ENCODE peak calls at places on chromosomes 11 and 22, in five cellular contexts. One of them, this sample, is unnamed.

GRCh38 chr11:364991-365390 is 4.3 kb upstream of the B4GALNT4 start:
- DNase-seq in lower lobe of right lung: no peak
- DNase-seq in psoas muscle: no peak
- DNase-seq in tibial artery: no peak
- DNase-seq in adrenal gland: no peak
- DNase-seq in this sample: no peak

GRCh38 chr11:27319065-27319464 is 44.0 kb downstream of the CCDC34 start:
- DNase-seq in lower lobe of right lung: no peak
- DNase-seq in psoas muscle: no peak
- DNase-seq in tibial artery: no peak
- DNase-seq in adrenal gland: peak; percentile 16
- DNase-seq in this sample: no peak

GRCh38 chr11:101880208-101880607 is 34.6 kb upstream of the CEP126 start:
- DNase-seq in lower lobe of right lung: no peak
- DNase-seq in psoas muscle: no peak
- DNase-seq in tibial artery: no peak
- DNase-seq in adrenal gland: no peak
- DNase-seq in this sample: no peak

GRCh38 chr11:76664578-76665061 is 5.9 kb downstream of the LRRC32 start:
- DNase-seq in lower lobe of right lung: peak; percentile 40
- DNase-seq in psoas muscle: no peak
- DNase-seq in tibial artery: peak; percentile 22
- DNase-seq in adrenal gland: no peak
- DNase-seq in this sample: no peak

GRCh38 chr11:6626971-6627761 is 7.9 kb upstream of the TPP1 start:
- DNase-seq in lower lobe of right lung: no peak
- DNase-seq in psoas muscle: no peak
- DNase-seq in tibial artery: no peak
- DNase-seq in adrenal gland: no peak
- DNase-seq in this sample: no peak

GRCh38 chr22:50267591-50268390 is 2.4 kb downstream of the MAPK11 start:
- DNase-seq in lower lobe of right lung: peak; percentile 76
- DNase-seq in psoas muscle: peak; percentile 93
- DNase-seq in tibial artery: no peak
- DNase-seq in adrenal gland: peak; percentile 69
- DNase-seq in this sample: no peak

GRCh38 chr11:133898031-133898769 is 52.9 kb upstream of the SPATA19 start:
- DNase-seq in lower lobe of right lung: peak; percentile 1
- DNase-seq in psoas muscle: no peak
- DNase-seq in tibial artery: no peak
- DNase-seq in adrenal gland: no peak
- DNase-seq in this sample: no peak

GRCh38 chr22:49350441-49351121 is 477.1 kb downstream of the BRD1 start:
- DNase-seq in lower lobe of right lung: peak; percentile 41
- DNase-seq in psoas muscle: peak; percentile 13
- DNase-seq in tibial artery: no peak
- DNase-seq in adrenal gland: no peak
- DNase-seq in this sample: no peak

GRCh38 chr11:94849836-94850235 is 81.7 kb downstream of the AMOTL1 start:
- DNase-seq in lower lobe of right lung: no peak
- DNase-seq in psoas muscle: no peak
- DNase-seq in tibial artery: no peak
- DNase-seq in adrenal gland: no peak
- DNase-seq in this sample: no peak

GRCh38 chr22:29782061-29782845 is 15.1 kb downstream of the UQCR10 start:
- DNase-seq in lower lobe of right lung: peak; percentile 54
- DNase-seq in psoas muscle: peak; percentile 78
- DNase-seq in tibial artery: no peak
- DNase-seq in adrenal gland: peak; percentile 87
- DNase-seq in this sample: no peak

GRCh38 chr11:44709281-44709562 is 17.5 kb upstream of the TSPAN18 start:
- DNase-seq in lower lobe of right lung: no peak
- DNase-seq in psoas muscle: no peak
- DNase-seq in tibial artery: no peak
- DNase-seq in adrenal gland: peak; percentile 71
- DNase-seq in this sample: no peak

GRCh38 chr11:1055990-1056771 is 18.5 kb upstream of the MUC2 start:
- DNase-seq in lower lobe of right lung: peak; percentile 45
- DNase-seq in psoas muscle: peak; percentile 34
- DNase-seq in tibial artery: peak; percentile 15
- DNase-seq in adrenal gland: no peak
- DNase-seq in this sample: no peak

GRCh38 chr22:35486116-35486631 is 54.5 kb upstream of the RASD2 start:
- DNase-seq in lower lobe of right lung: no peak
- DNase-seq in psoas muscle: no peak
- DNase-seq in tibial artery: no peak
- DNase-seq in adrenal gland: no peak
- DNase-seq in this sample: no peak

GRCh38 chr11:63914896-63915681 is 1.9 kb downstream of the RCOR2 start:
- DNase-seq in lower lobe of right lung: no peak
- DNase-seq in psoas muscle: no peak
- DNase-seq in tibial artery: no peak
- DNase-seq in adrenal gland: no peak
- DNase-seq in this sample: no peak

GRCh38 chr11:63917685-63918523 is 940 bp upstream of the RCOR2 start:
- DNase-seq in lower lobe of right lung: no peak
- DNase-seq in psoas muscle: peak; percentile 88
- DNase-seq in tibial artery: peak; percentile 70
- DNase-seq in adrenal gland: peak; percentile 67
- DNase-seq in this sample: no peak

GRCh38 chr11:63916837-63917684 is at the start of gene RCOR2:
- DNase-seq in lower lobe of right lung: peak; percentile 76
- DNase-seq in psoas muscle: peak; percentile 88
- DNase-seq in tibial artery: peak; percentile 72
- DNase-seq in adrenal gland: peak; percentile 74
- DNase-seq in this sample: peak; percentile 69

GRCh38 chr11:63913866-63914830 is 2.8 kb downstream of the RCOR2 start:
- DNase-seq in lower lobe of right lung: no peak
- DNase-seq in psoas muscle: no peak
- DNase-seq in tibial artery: no peak
- DNase-seq in adrenal gland: no peak
- DNase-seq in this sample: no peak

GRCh38 chr11:63915961-63916836 is 765 bp downstream of the RCOR2 start:
- DNase-seq in lower lobe of right lung: no peak
- DNase-seq in psoas muscle: peak; percentile 77
- DNase-seq in tibial artery: no peak
- DNase-seq in adrenal gland: peak; percentile 45
- DNase-seq in this sample: no peak
- TF ChIP-seq CTCF in lower lobe of right lung: peak; percentile 47
- TF ChIP-seq CTCF in psoas muscle: peak; percentile 54
- TF ChIP-seq CTCF in tibial artery: peak; percentile 21
- TF ChIP-seq CTCF in adrenal gland: peak; percentile 41
- TF ChIP-seq CTCF in this sample: peak; percentile 54

GRCh38 chr11:63761870-63762661 is 6.5 kb downstream of the ZFTA start:
- DNase-seq in lower lobe of right lung: no peak
- DNase-seq in psoas muscle: peak; percentile 58
- DNase-seq in tibial artery: peak; percentile 32
- DNase-seq in adrenal gland: peak; percentile 18
- DNase-seq in this sample: no peak
- H3K4me3 ChIP-seq in lower lobe of right lung: peak overlapping the region; percentile 40
- H3K4me3 ChIP-seq in psoas muscle: peak overlapping the region; percentile 64
- H3K4me3 ChIP-seq in tibial artery: peak overlapping the region; percentile 55
- H3K4me3 ChIP-seq in adrenal gland: peak overlapping the region; percentile 43
- H3K4me3 ChIP-seq in this sample: no peak overlapping the region

GRCh38 chr11:114161486-114162250 is 102.2 kb downstream of the ZBTB16 start:
- DNase-seq in lower lobe of right lung: no peak
- DNase-seq in psoas muscle: peak; percentile 67
- DNase-seq in tibial artery: no peak
- DNase-seq in adrenal gland: no peak
- DNase-seq in this sample: no peak
- H3K27ac ChIP-seq in lower lobe of right lung: peak overlapping the region; percentile 97
- H3K27ac ChIP-seq in psoas muscle: peak overlapping the region; percentile 99
- H3K27ac ChIP-seq in tibial artery: peak overlapping the region; percentile 94
- H3K27ac ChIP-seq in adrenal gland: peak overlapping the region; percentile 98
- H3K27ac ChIP-seq in this sample: no peak overlapping the region

GRCh38 chr11:13970986-13971385 is 8.5 kb downstream of the SPON1 start:
- DNase-seq in lower lobe of right lung: no peak
- DNase-seq in psoas muscle: no peak
- DNase-seq in tibial artery: no peak
- DNase-seq in adrenal gland: no peak
- DNase-seq in this sample: no peak
- TF ChIP-seq CTCF in lower lobe of right lung: peak; percentile 35
- TF ChIP-seq CTCF in psoas muscle: no peak
- TF ChIP-seq CTCF in tibial artery: no peak
- TF ChIP-seq CTCF in adrenal gland: no peak
- TF ChIP-seq CTCF in this sample: peak; percentile 45

GRCh38 chr11:48005878-48006277 is 25.5 kb downstream of the PTPRJ start:
- DNase-seq in lower lobe of right lung: no peak
- DNase-seq in psoas muscle: no peak
- DNase-seq in tibial artery: no peak
- DNase-seq in adrenal gland: no peak
- DNase-seq in this sample: no peak
- H3K4me3 ChIP-seq in lower lobe of right lung: no peak overlapping the region
- H3K4me3 ChIP-seq in psoas muscle: no peak overlapping the region
- H3K4me3 ChIP-seq in tibial artery: no peak overlapping the region
- H3K4me3 ChIP-seq in adrenal gland: no peak overlapping the region
- H3K4me3 ChIP-seq in this sample: no peak overlapping the region

GRCh38 chr11:32431657-32432056 is 3.7 kb downstream of the WT1 start:
- DNase-seq in lower lobe of right lung: no peak
- DNase-seq in psoas muscle: no peak
- DNase-seq in tibial artery: no peak
- DNase-seq in adrenal gland: no peak
- DNase-seq in this sample: no peak
- H3K27ac ChIP-seq in lower lobe of right lung: no peak overlapping the region
- H3K27ac ChIP-seq in psoas muscle: no peak overlapping the region
- H3K27ac ChIP-seq in tibial artery: no peak overlapping the region
- H3K27ac ChIP-seq in adrenal gland: no peak overlapping the region
- H3K27ac ChIP-seq in this sample: no peak overlapping the region

DNA sequence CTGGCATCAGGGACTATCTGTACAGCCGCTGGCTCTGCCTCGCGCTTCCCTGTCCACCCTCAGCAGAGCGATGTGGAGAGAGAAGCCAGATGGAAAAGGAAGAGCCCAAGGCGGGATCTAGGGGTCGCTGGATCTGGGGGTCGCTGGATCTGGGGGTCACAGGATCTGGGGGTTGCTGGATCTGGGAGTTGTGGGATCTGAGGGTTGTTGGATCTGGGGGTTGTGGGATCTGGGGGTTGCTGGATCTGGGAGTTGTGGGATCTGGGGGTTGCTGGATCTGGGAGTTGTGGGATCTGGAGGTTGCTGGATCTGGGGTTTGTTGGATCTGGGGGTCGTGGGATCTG is 2.0 kb upstream of the MS4A10 start:
- DNase-seq in lower lobe of right lung: no peak
- DNase-seq in psoas muscle: no peak
- DNase-seq in tibial artery: no peak
- DNase-seq in adrenal gland: no peak
- DNase-seq in this sample: no peak
- TF ChIP-seq CTCF in lower lobe of right lung: no peak
- TF ChIP-seq CTCF in psoas muscle: no peak
- TF ChIP-seq CTCF in tibial artery: no peak
- TF ChIP-seq CTCF in adrenal gland: no peak
- TF ChIP-seq CTCF in this sample: no peak

GRCh38 chr22:31284241-31284745 is 8.0 kb downstream of the PIK3IP1 start:
- DNase-seq in lower lobe of right lung: no peak
- DNase-seq in psoas muscle: no peak
- DNase-seq in tibial artery: no peak
- DNase-seq in adrenal gland: no peak
- DNase-seq in this sample: no peak

GRCh38 chr22:31281733-31282132 is 10.6 kb downstream of the PIK3IP1 start:
- DNase-seq in lower lobe of right lung: no peak
- DNase-seq in psoas muscle: no peak
- DNase-seq in tibial artery: no peak
- DNase-seq in adrenal gland: peak; percentile 86
- DNase-seq in this sample: no peak

GRCh38 chr22:31282748-31283468 is 9.4 kb downstream of the PIK3IP1 start:
- DNase-seq in lower lobe of right lung: no peak
- DNase-seq in psoas muscle: no peak
- DNase-seq in tibial artery: no peak
- DNase-seq in adrenal gland: no peak
- DNase-seq in this sample: no peak

GRCh38 chr22:31286360-31287255 is 5.7 kb downstream of the PIK3IP1 start:
- DNase-seq in lower lobe of right lung: no peak
- DNase-seq in psoas muscle: no peak
- DNase-seq in tibial artery: peak; percentile 51
- DNase-seq in adrenal gland: peak; percentile 41
- DNase-seq in this sample: no peak

GRCh38 chr22:31284756-31285155 is 7.5 kb downstream of the PIK3IP1 start:
- DNase-seq in lower lobe of right lung: no peak
- DNase-seq in psoas muscle: no peak
- DNase-seq in tibial artery: no peak
- DNase-seq in adrenal gland: no peak
- DNase-seq in this sample: no peak
- H3K4me3 ChIP-seq in lower lobe of right lung: no peak overlapping the region
- H3K4me3 ChIP-seq in psoas muscle: no peak overlapping the region
- H3K4me3 ChIP-seq in tibial artery: no peak overlapping the region
- H3K4me3 ChIP-seq in adrenal gland: no peak overlapping the region
- H3K4me3 ChIP-seq in this sample: no peak overlapping the region

GRCh38 chr11:65611028-65611757 is 2.8 kb downstream of the MAP3K11 start:
- DNase-seq in lower lobe of right lung: peak; percentile 80
- DNase-seq in psoas muscle: peak; percentile 68
- DNase-seq in tibial artery: peak; percentile 60
- DNase-seq in adrenal gland: no peak
- DNase-seq in this sample: no peak
- H3K27ac ChIP-seq in lower lobe of right lung: peak overlapping the region; percentile 95
- H3K27ac ChIP-seq in psoas muscle: peak overlapping the region; percentile 89
- H3K27ac ChIP-seq in tibial artery: peak overlapping the region; percentile 96
- H3K27ac ChIP-seq in adrenal gland: peak overlapping the region; percentile 89
- H3K27ac ChIP-seq in this sample: peak overlapping the region; percentile 31

GRCh38 chr11:73209892-73210291 is 8.2 kb upstream of the P2RY2 start:
- DNase-seq in lower lobe of right lung: no peak
- DNase-seq in psoas muscle: no peak
- DNase-seq in tibial artery: no peak
- DNase-seq in adrenal gland: no peak
- DNase-seq in this sample: no peak
- TF ChIP-seq CTCF in lower lobe of right lung: no peak
- TF ChIP-seq CTCF in psoas muscle: no peak
- TF ChIP-seq CTCF in tibial artery: no peak
- TF ChIP-seq CTCF in adrenal gland: no peak
- TF ChIP-seq CTCF in this sample: no peak

This sample was measured in AG04450.